ENCODE peak calls at places on chromosomes 3 and 15, in eight cellular contexts. One of them, this sample, is unnamed.

GRCh38 chr3:187630421-187630820 is 39.8 kb downstream of the SST start:
- DNase-seq in AG10803: peak
- DNase-seq in cardiac muscle cell: no peak
- DNase-seq in A673: no peak
- DNase-seq in cardiac fibroblast: no peak
- DNase-seq in upper lobe of left lung: no peak
- DNase-seq in GM13977: no peak
- DNase-seq in progenitor cell of endocrine pancreas: no peak
- DNase-seq in this sample: no peak

GRCh38 chr3:132090921-132091320 is 56.1 kb upstream of the CPNE4 start:
- DNase-seq in AG10803: no peak
- DNase-seq in cardiac muscle cell: no peak
- DNase-seq in A673: peak
- DNase-seq in cardiac fibroblast: peak
- DNase-seq in upper lobe of left lung: no peak
- DNase-seq in GM13977: no peak
- DNase-seq in progenitor cell of endocrine pancreas: no peak
- DNase-seq in this sample: no peak

GRCh38 chr3:87127286-87127685 is 99.8 kb upstream of the CHMP2B start:
- DNase-seq in AG10803: peak
- DNase-seq in cardiac muscle cell: no peak
- DNase-seq in A673: peak
- DNase-seq in cardiac fibroblast: peak
- DNase-seq in upper lobe of left lung: no peak
- DNase-seq in GM13977: no peak
- DNase-seq in progenitor cell of endocrine pancreas: no peak
- DNase-seq in this sample: no peak

GRCh38 chr3:54188176-54188791 is 65.9 kb downstream of the CACNA2D3 start:
- DNase-seq in AG10803: peak
- DNase-seq in cardiac muscle cell: peak
- DNase-seq in A673: peak
- DNase-seq in cardiac fibroblast: peak
- DNase-seq in upper lobe of left lung: no peak
- DNase-seq in GM13977: peak
- DNase-seq in progenitor cell of endocrine pancreas: peak
- DNase-seq in this sample: no peak

GRCh38 chr15:84151205-84151931 is 84.2 kb upstream of the GOLGA6L4 start:
- DNase-seq in AG10803: peak
- DNase-seq in cardiac muscle cell: no peak
- DNase-seq in A673: peak
- DNase-seq in cardiac fibroblast: peak
- DNase-seq in upper lobe of left lung: no peak
- DNase-seq in GM13977: no peak
- DNase-seq in progenitor cell of endocrine pancreas: no peak
- DNase-seq in this sample: no peak

GRCh38 chr3:51269466-51269865 is 115.6 kb upstream of the MANF start:
- DNase-seq in AG10803: peak
- DNase-seq in cardiac muscle cell: no peak
- DNase-seq in A673: no peak
- DNase-seq in cardiac fibroblast: peak
- DNase-seq in upper lobe of left lung: no peak
- DNase-seq in GM13977: no peak
- DNase-seq in progenitor cell of endocrine pancreas: no peak
- DNase-seq in this sample: no peak

GRCh38 chr3:128559486-128560225 is 66.7 kb upstream of the GATA2 start:
- DNase-seq in AG10803: no peak
- DNase-seq in cardiac muscle cell: no peak
- DNase-seq in A673: no peak
- DNase-seq in cardiac fibroblast: no peak
- DNase-seq in upper lobe of left lung: peak
- DNase-seq in GM13977: no peak
- DNase-seq in progenitor cell of endocrine pancreas: no peak
- DNase-seq in this sample: no peak

GRCh38 chr3:39531681-39532080 is 64.2 kb downstream of the MOBP start:
- DNase-seq in AG10803: peak
- DNase-seq in cardiac muscle cell: no peak
- DNase-seq in A673: no peak
- DNase-seq in cardiac fibroblast: peak
- DNase-seq in upper lobe of left lung: no peak
- DNase-seq in GM13977: no peak
- DNase-seq in progenitor cell of endocrine pancreas: no peak
- DNase-seq in this sample: no peak

GRCh38 chr3:156957715-156958114 is 131.6 kb downstream of the LEKR1 start:
- DNase-seq in AG10803: no peak
- DNase-seq in cardiac muscle cell: no peak
- DNase-seq in A673: no peak
- DNase-seq in cardiac fibroblast: no peak
- DNase-seq in upper lobe of left lung: no peak
- DNase-seq in GM13977: peak
- DNase-seq in progenitor cell of endocrine pancreas: no peak
- DNase-seq in this sample: no peak

GRCh38 chr3:179067839-179068238 is 3.8 kb downstream of the ZMAT3 start:
- DNase-seq in AG10803: no peak
- DNase-seq in cardiac muscle cell: peak
- DNase-seq in A673: no peak
- DNase-seq in cardiac fibroblast: peak
- DNase-seq in upper lobe of left lung: no peak
- DNase-seq in GM13977: no peak
- DNase-seq in progenitor cell of endocrine pancreas: no peak
- DNase-seq in this sample: no peak

GRCh38 chr3:130565224-130565623 is 48.2 kb downstream of the COL6A6 start:
- DNase-seq in AG10803: no peak
- DNase-seq in cardiac muscle cell: no peak
- DNase-seq in A673: no peak
- DNase-seq in cardiac fibroblast: no peak
- DNase-seq in upper lobe of left lung: no peak
- DNase-seq in GM13977: no peak
- DNase-seq in progenitor cell of endocrine pancreas: no peak
- DNase-seq in this sample: no peak

GRCh38 chr3:184503647-184504046 is 57.9 kb upstream of the EPHB3 start:
- DNase-seq in AG10803: no peak
- DNase-seq in cardiac muscle cell: no peak
- DNase-seq in A673: no peak
- DNase-seq in cardiac fibroblast: no peak
- DNase-seq in upper lobe of left lung: no peak
- DNase-seq in GM13977: no peak
- DNase-seq in progenitor cell of endocrine pancreas: no peak
- DNase-seq in this sample: no peak

GRCh38 chr3:45832691-45833090 is 9.2 kb downstream of the LZTFL1 start:
- DNase-seq in AG10803: peak
- DNase-seq in cardiac muscle cell: peak
- DNase-seq in A673: no peak
- DNase-seq in cardiac fibroblast: peak
- DNase-seq in upper lobe of left lung: no peak
- DNase-seq in GM13977: no peak
- DNase-seq in progenitor cell of endocrine pancreas: no peak
- DNase-seq in this sample: no peak

GRCh38 chr3:153768559-153769469 is 352.4 kb upstream of the ARHGEF26 start:
- DNase-seq in AG10803: peak
- DNase-seq in cardiac muscle cell: peak
- DNase-seq in A673: peak
- DNase-seq in cardiac fibroblast: peak
- DNase-seq in upper lobe of left lung: peak
- DNase-seq in GM13977: peak
- DNase-seq in progenitor cell of endocrine pancreas: peak
- DNase-seq in this sample: no peak

GRCh38 chr3:147672436-147672835 is 263.3 kb downstream of the ZIC1 start:
- DNase-seq in AG10803: no peak
- DNase-seq in cardiac muscle cell: no peak
- DNase-seq in A673: no peak
- DNase-seq in cardiac fibroblast: no peak
- DNase-seq in upper lobe of left lung: no peak
- DNase-seq in GM13977: no peak
- DNase-seq in progenitor cell of endocrine pancreas: no peak
- DNase-seq in this sample: no peak

GRCh38 chr15:46177219-46177618 is 542.4 kb downstream of the SQOR start:
- DNase-seq in AG10803: no peak
- DNase-seq in cardiac muscle cell: peak
- DNase-seq in A673: no peak
- DNase-seq in cardiac fibroblast: no peak
- DNase-seq in upper lobe of left lung: no peak
- DNase-seq in GM13977: no peak
- DNase-seq in progenitor cell of endocrine pancreas: no peak
- DNase-seq in this sample: no peak

GRCh38 chr3:37295925-37296324 is 121.5 kb upstream of the LRRFIP2 start:
- DNase-seq in AG10803: peak
- DNase-seq in cardiac muscle cell: no peak
- DNase-seq in A673: no peak
- DNase-seq in cardiac fibroblast: peak
- DNase-seq in upper lobe of left lung: no peak
- DNase-seq in GM13977: no peak
- DNase-seq in progenitor cell of endocrine pancreas: no peak
- DNase-seq in this sample: no peak

GRCh38 chr3:148648685-148649352 is 48.9 kb upstream of the AGTR1 start:
- DNase-seq in AG10803: peak
- DNase-seq in cardiac muscle cell: no peak
- DNase-seq in A673: no peak
- DNase-seq in cardiac fibroblast: peak
- DNase-seq in upper lobe of left lung: no peak
- DNase-seq in GM13977: no peak
- DNase-seq in progenitor cell of endocrine pancreas: no peak
- DNase-seq in this sample: no peak

GRCh38 chr15:82849556-82850241 is 40.3 kb downstream of the WHAMM start:
- DNase-seq in AG10803: peak
- DNase-seq in cardiac muscle cell: peak
- DNase-seq in A673: peak
- DNase-seq in cardiac fibroblast: peak
- DNase-seq in upper lobe of left lung: peak
- DNase-seq in GM13977: peak
- DNase-seq in progenitor cell of endocrine pancreas: peak
- DNase-seq in this sample: no peak
- TF ChIP-seq CTCF in AG10803: peak
- TF ChIP-seq CTCF in cardiac muscle cell: peak
- TF ChIP-seq CTCF in A673: peak
- TF ChIP-seq CTCF in cardiac fibroblast: peak
- TF ChIP-seq CTCF in upper lobe of left lung: peak
- TF ChIP-seq CTCF in GM13977: peak
- TF ChIP-seq CTCF in progenitor cell of endocrine pancreas: peak
- TF ChIP-seq CTCF in this sample: no peak

DNA sequence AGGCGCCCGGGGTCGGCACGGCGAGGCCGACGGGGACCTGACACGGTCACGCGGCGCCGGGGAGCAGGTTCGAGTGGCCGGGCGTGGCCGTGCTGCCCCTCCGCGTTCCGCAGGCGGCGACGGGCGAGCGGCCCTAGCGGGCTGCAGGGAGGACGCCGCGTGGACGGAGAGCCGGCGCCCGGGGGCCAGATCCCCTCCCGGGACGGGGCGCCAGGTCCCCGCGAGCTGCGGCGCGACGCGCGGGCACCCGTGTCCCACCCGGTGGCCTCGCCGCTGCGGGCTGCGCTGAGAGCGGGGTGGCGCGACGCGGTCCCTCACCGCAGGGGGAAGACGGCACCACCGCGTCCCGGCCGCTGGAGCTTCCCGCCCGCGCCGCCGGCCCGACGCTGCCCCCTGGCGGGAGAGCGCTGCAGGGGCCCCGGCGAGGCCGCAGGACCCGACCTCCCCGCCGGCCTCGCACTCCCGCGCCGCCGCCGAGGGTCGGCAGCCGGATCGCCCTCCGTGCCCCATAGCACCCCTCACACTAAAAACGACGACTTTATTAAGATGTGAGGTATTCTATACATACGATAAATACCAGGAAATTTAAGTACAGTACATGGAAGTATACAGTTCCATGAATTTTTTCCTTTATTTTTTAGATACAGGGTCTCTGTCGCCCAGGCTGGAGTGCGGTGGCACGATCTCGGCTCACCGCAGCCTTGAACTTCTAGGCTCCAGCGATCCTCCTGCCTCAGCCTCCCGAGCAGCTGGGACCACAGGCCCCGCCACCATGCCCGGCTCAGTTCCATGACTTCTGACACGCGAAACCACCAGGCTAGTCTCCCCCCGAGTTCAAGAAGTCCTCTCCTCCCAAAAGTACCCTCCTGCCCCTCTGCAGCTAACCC is 1.3 kb upstream of the PIGZ start:
- DNase-seq in AG10803: peak
- DNase-seq in cardiac muscle cell: peak
- DNase-seq in A673: peak
- DNase-seq in cardiac fibroblast: peak
- DNase-seq in upper lobe of left lung: peak
- DNase-seq in GM13977: peak
- DNase-seq in progenitor cell of endocrine pancreas: peak
- DNase-seq in this sample: peak
- TF ChIP-seq CTCF in AG10803: peak
- TF ChIP-seq CTCF in cardiac muscle cell: peak
- TF ChIP-seq CTCF in A673: peak
- TF ChIP-seq CTCF in cardiac fibroblast: peak
- TF ChIP-seq CTCF in upper lobe of left lung: peak
- TF ChIP-seq CTCF in GM13977: peak
- TF ChIP-seq CTCF in progenitor cell of endocrine pancreas: peak
- TF ChIP-seq CTCF in this sample: peak

GRCh38 chr3:160225181-160226025 is at the start of gene C3orf80:
- DNase-seq in AG10803: peak
- DNase-seq in cardiac muscle cell: peak
- DNase-seq in A673: peak
- DNase-seq in cardiac fibroblast: peak
- DNase-seq in upper lobe of left lung: peak
- DNase-seq in GM13977: peak
- DNase-seq in progenitor cell of endocrine pancreas: peak
- DNase-seq in this sample: peak
- TF ChIP-seq CTCF in AG10803: no peak
- TF ChIP-seq CTCF in cardiac muscle cell: no peak
- TF ChIP-seq CTCF in A673: no peak
- TF ChIP-seq CTCF in cardiac fibroblast: no peak
- TF ChIP-seq CTCF in upper lobe of left lung: peak
- TF ChIP-seq CTCF in GM13977: peak
- TF ChIP-seq CTCF in progenitor cell of endocrine pancreas: peak
- TF ChIP-seq CTCF in this sample: no peak

GRCh38 chr15:67524235-67524634 is 3.3 kb downstream of the C15orf61 start:
- DNase-seq in AG10803: no peak
- DNase-seq in cardiac muscle cell: no peak
- DNase-seq in A673: no peak
- DNase-seq in cardiac fibroblast: no peak
- DNase-seq in upper lobe of left lung: no peak
- DNase-seq in GM13977: no peak
- DNase-seq in progenitor cell of endocrine pancreas: no peak
- DNase-seq in this sample: no peak

GRCh38 chr15:67520276-67520975 is 505 bp upstream of the C15orf61 start:
- DNase-seq in AG10803: no peak
- DNase-seq in cardiac muscle cell: no peak
- DNase-seq in A673: no peak
- DNase-seq in cardiac fibroblast: peak
- DNase-seq in upper lobe of left lung: no peak
- DNase-seq in GM13977: peak
- DNase-seq in progenitor cell of endocrine pancreas: no peak
- DNase-seq in this sample: no peak

GRCh38 chr15:67521770-67522568 is 1.0 kb downstream of the C15orf61 start:
- DNase-seq in AG10803: peak
- DNase-seq in cardiac muscle cell: no peak
- DNase-seq in A673: peak
- DNase-seq in cardiac fibroblast: peak
- DNase-seq in upper lobe of left lung: no peak
- DNase-seq in GM13977: no peak
- DNase-seq in progenitor cell of endocrine pancreas: no peak
- DNase-seq in this sample: no peak

GRCh38 chr15:67523337-67523736 is 2.4 kb downstream of the C15orf61 start:
- DNase-seq in AG10803: no peak
- DNase-seq in cardiac muscle cell: no peak
- DNase-seq in A673: no peak
- DNase-seq in cardiac fibroblast: no peak
- DNase-seq in upper lobe of left lung: no peak
- DNase-seq in GM13977: no peak
- DNase-seq in progenitor cell of endocrine pancreas: no peak
- DNase-seq in this sample: no peak

GRCh38 chr15:67520976-67521769 is at the start of gene C15orf61:
- DNase-seq in AG10803: peak
- DNase-seq in cardiac muscle cell: peak
- DNase-seq in A673: peak
- DNase-seq in cardiac fibroblast: peak
- DNase-seq in upper lobe of left lung: peak
- DNase-seq in GM13977: peak
- DNase-seq in progenitor cell of endocrine pancreas: peak
- DNase-seq in this sample: peak
- TF ChIP-seq CTCF in AG10803: no peak
- TF ChIP-seq CTCF in cardiac muscle cell: no peak
- TF ChIP-seq CTCF in A673: no peak
- TF ChIP-seq CTCF in cardiac fibroblast: no peak
- TF ChIP-seq CTCF in upper lobe of left lung: peak
- TF ChIP-seq CTCF in GM13977: peak
- TF ChIP-seq CTCF in progenitor cell of endocrine pancreas: no peak
- TF ChIP-seq CTCF in this sample: no peak

This sample was measured in activated B cell treated with CpG ODN at 0.5 μM for 24 hours.